ENCODE peak calls at places on chromosomes 13 and 19, in four cellular contexts. K is K562, A is IMR-90, P is GM12878. X is an unnamed sample.

GRCh38 chr19:40691421-40692211 is 1.2 kb upstream of the NUMBL start:
- DNase-seq in P (no peak), A (no peak), K (peak; percentile 66), X (peak; percentile 53)

GRCh38 chr13:25683662-25684370 is 312.0 kb downstream of the ATP8A2 start:
- DNase-seq in K (no peak), P (no peak), A (no peak), X (no peak)

GRCh38 chr19:45591004-45591637 is 6.5 kb upstream of the OPA3 start:
- DNase-seq in P (no peak), A (peak; percentile 35), K (peak; percentile 88), X (peak; percentile 80)

GRCh38 chr19:29528350-29528945 is 2.7 kb downstream of the VSTM2B start:
- DNase-seq in K (peak; percentile 60), A (peak; percentile 58), P (peak; percentile 3), X (peak; percentile 91)

GRCh38 chr19:21698215-21698614 is 69.2 kb downstream of the ZNF100 start:
- DNase-seq in A (peak; percentile 1), K (peak; percentile 51), P (no peak), X (no peak)

GRCh38 chr19:12997967-12998940 is 3.0 kb downstream of the NFIX start:
- DNase-seq in P (no peak), A (no peak), K (no peak), X (no peak)

GRCh38 chr13:20188649-20189553 is 3.8 kb downstream of the GJB2 start:
- DNase-seq in K (peak; percentile 48), A (no peak), P (no peak), X (peak; percentile 33)

GRCh38 chr13:99159331-99160061 is 41.2 kb upstream of the UBAC2 start:
- DNase-seq in K (no peak), A (no peak), P (no peak), X (no peak)

GRCh38 chr19:38851622-38852230 is 1.9 kb upstream of the HNRNPL start:
- DNase-seq in A (peak; percentile 88), K (peak; percentile 97), P (no peak), X (peak; percentile 98)

GRCh38 chr13:22801402-22802003 is 379.3 kb upstream of the SGCG start:
- DNase-seq in P (no peak), A (peak; percentile 5), K (peak; percentile 30), X (peak; percentile 18)

GRCh38 chr13:57813641-57814040 is 182.1 kb downstream of the PCDH17 start:
- DNase-seq in A (no peak), K (no peak), P (no peak), X (no peak)

GRCh38 chr19:14369399-14370168 is 11.7 kb upstream of the ADGRE5 start:
- DNase-seq in P (no peak), A (peak; percentile 64), K (peak; percentile 67), X (no peak)

GRCh38 chr19:12156254-12157058 is at the start of gene ZNF625:
- DNase-seq in K (no peak), P (peak; percentile 39), A (peak; percentile 87), X (no peak)

GRCh38 chr19:43562211-43562697 is 13.1 kb downstream of the XRCC1 start:
- DNase-seq in A (no peak), P (no peak), K (no peak), X (no peak)

GRCh38 chr19:46798713-46799112 is 10.3 kb upstream of the SLC1A5 start:
- DNase-seq in P (no peak), A (no peak), K (no peak), X (no peak)

GRCh38 chr13:86737334-86737932 is 933.7 kb upstream of the SLITRK5 start:
- DNase-seq in A (no peak), K (no peak), P (no peak), X (no peak)

GRCh38 chr13:34555988-34556387 is 386.1 kb upstream of the NBEA start:
- DNase-seq in A (no peak), K (no peak), P (no peak), X (no peak)

GRCh38 chr19:39405261-39405912 is 1.3 kb upstream of the ZFP36 start:
- DNase-seq in K (no peak), A (no peak), P (no peak), X (no peak)

GRCh38 chr13:90723381-90723780 is 624.1 kb upstream of the MIR17HG start:
- DNase-seq in A (no peak), P (no peak), K (no peak), X (no peak)

GRCh38 chr13:89163081-89163480 is 1491.9 kb downstream of the SLITRK5 start:
- DNase-seq in K (no peak), A (no peak), P (no peak), X (no peak)

GRCh38 chr19:19711306-19711933 is 21.5 kb downstream of the ZNF14 start:
- DNase-seq in A (no peak), P (no peak), K (no peak), X (no peak)

GRCh38 chr19:55472463-55472862 is 4.0 kb upstream of the ZNF628 start:
- DNase-seq in A (peak; percentile 79), P (no peak), K (no peak), X (no peak)

GRCh38 chr19:3135961-3136683 is at the start of gene GNA15:
- DNase-seq in P (no peak), K (no peak), A (no peak), X (no peak)

GRCh38 chr13:102838273-102838672 is 7.6 kb upstream of the ERCC5 start:
- DNase-seq in A (peak; percentile 9), P (no peak), K (no peak), X (no peak)

GRCh38 chr19:57643734-57644133 is 10.8 kb downstream of the ZNF211 start:
- DNase-seq in A (no peak), K (no peak), P (no peak), X (no peak)

GRCh38 chr13:53159439-53159838 is 130.8 kb downstream of the OLFM4 start:
- DNase-seq in A (no peak), P (no peak), K (no peak), X (no peak)

GRCh38 chr19:33193864-33194362 is at the start of gene LRP3:
- DNase-seq in P (no peak), K (no peak), A (peak; percentile 11), X (no peak)

GRCh38 chr19:23366437-23366836 is 28.8 kb downstream of the ZNF91 start:
- DNase-seq in K (no peak), A (no peak), P (no peak), X (no peak)

GRCh38 chr13:59750860-59751259 is 412.9 kb downstream of the DIAPH3 start:
- DNase-seq in A (peak; percentile 57), K (no peak), P (no peak), X (no peak)

DNA sequence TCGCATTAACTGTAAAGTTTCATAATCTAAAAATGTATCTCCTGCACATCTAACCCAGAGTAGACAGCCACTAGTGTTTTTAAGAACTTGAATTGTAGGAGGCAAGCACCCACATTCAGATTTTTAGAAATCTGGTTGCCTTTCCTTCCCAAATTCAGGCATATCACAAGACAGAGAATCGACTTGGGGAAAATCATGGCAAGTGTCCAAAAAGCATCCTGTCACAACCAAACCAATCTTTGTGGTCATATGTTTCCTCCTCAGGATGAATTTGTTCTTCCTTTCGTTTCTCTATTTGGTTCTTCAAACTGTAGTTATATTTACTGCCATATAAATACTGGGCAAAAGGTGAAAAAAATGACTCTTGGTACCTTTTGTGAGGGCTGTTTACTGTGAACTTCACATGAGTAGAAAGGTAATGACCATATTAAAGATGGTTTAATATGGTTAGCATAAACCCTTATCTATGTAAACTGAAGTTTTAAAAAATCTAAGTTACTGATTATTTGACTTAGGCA is 111.2 kb upstream of the FRY start:
- DNase-seq in A (no peak), K (no peak), P (no peak), X (no peak)
- TF ChIP-seq ELK1 in A (no peak), K (no peak), P (no peak), X (no peak)

GRCh38 chr19:7673995-7674667 is 2.8 kb upstream of the MCEMP1 start:
- DNase-seq in P (no peak), A (peak; percentile 45), K (peak; percentile 79), X (peak; percentile 74)
- H3K4me2 ChIP-seq in P (no peak overlapping the region), A (no peak overlapping the region), K (peak overlapping the region; percentile 3), X (peak overlapping the region; percentile 26)

DNA sequence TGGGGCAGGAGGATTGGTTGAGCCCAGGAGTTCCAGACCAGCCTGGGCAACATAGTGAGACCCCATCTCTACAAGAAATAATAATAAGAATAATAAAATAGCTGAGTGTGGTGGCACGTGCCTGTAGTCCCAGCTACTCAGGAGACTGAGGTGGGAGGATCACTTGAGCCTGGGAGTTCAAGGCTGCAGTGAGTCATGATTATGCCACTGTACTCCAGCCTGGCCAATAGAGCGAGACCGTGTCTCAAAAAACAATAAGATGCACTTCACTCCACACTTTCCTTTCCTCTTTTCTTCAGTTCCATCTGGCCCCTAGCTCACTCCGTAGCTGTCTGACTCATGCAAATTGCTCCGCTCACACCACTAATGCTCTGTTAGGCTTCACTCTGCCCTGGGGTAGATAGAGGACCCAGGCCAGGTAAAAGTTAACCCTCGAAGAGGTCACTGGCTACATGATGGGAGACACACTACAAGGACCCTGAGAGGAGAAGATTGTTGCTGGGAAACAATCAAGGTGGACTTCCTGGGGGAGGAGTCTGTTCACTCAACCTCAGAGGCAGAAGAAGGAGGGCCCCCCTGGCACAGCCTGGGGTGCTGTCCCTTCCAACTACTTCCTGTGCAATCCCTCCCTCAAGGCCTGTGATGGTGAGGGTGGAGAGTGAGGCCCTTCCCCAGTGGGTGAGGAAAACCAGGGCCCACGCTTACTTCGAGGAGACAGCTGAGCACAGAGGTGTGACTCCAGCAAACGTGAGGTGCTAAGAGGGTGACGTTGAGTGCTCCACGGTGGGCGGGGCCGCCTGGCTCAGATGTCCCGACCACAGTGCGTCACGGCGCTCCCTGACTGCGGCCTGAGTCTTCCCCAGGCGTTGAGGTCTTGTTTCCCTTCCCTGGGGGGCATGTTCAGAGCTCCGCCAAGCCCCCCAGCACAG is 8.8 kb upstream of the TNFSF9 start:
- DNase-seq in P (peak; percentile 95), K (peak; percentile 67), A (no peak), X (no peak)
- TF ChIP-seq ELK1 in P (no peak), K (no peak), A (no peak), X (no peak)

DNA sequence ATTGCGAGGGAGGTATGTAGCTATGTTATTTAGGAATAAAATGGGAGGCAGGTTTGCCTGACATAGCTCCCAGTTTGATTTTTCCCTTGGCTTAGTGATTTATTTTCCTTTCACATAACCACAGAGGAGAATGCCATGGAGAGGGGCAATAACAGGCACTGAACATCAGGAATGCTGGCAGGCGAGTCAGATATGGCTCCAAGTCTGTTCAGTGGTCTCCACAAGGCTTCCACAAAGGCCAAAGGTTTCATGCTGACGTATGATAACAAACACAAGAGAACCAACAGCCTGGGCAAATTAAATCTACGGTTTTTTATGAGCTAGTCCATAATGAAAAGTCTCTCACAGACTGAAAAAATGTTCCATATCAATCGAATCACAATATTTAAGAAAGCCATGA is 66.7 kb downstream of the SUCLA2 start:
- DNase-seq in P (no peak), A (no peak), K (no peak), X (no peak)
- H3K4me2 ChIP-seq in P (no peak overlapping the region), A (no peak overlapping the region), K (no peak overlapping the region), X (no peak overlapping the region)

GRCh38 chr19:16654151-16654550 is 5.8 kb downstream of the SMIM7 start:
- DNase-seq in P (no peak), K (no peak), A (no peak), X (peak; percentile 22)
- TF ChIP-seq ELK1 in P (no peak), K (no peak), A (no peak), X (no peak)

DNA sequence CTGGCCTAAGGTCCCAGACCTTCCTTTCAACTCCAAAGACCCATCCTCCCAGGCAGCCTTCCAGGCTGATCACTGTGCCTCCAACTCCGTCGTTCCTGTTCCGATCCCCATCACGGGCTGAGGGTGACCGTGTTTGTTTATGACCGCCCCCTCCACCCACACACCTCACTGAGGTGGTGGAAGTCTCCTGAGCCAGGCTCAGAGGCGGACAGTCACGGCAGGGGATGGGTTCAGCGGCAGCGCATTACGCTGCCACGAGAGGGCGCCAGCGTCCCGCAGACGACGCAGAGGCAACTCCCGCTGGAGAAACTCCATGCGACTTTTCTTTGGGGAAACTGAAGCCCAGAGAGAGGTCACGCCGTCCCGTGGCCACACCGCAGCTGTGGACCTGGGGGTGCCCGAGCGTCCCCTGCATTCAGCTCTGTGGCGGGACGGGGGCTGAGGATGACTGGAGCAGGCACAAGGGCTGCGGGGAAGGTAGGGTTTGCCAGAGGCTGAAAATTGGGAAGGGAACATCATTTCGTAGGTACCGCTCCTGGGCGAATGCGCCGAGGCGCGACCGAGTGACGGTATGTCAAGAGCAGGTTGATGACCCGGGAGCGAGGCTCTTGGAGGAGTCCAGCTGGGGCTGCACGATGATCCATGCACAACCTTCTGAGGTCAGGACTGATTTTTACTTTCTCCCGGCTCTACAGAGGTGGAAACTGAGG is 920 bp upstream of the ARRDC2 start:
- DNase-seq in A (peak; percentile 62), K (peak; percentile 91), P (no peak), X (peak; percentile 71)
- H3K4me2 ChIP-seq in A (peak overlapping the region; percentile 85), K (peak overlapping the region; percentile 75), P (peak overlapping the region; percentile 75), X (peak overlapping the region; percentile 53)